ENCODE peak calls at places on chromosome 5, in seven cellular contexts. T is frontal cortex, R is kidney glomerular epithelial cell, G is AG08395, K is NCI-H1092, C is hypothalamus, H is NB4. P is an unnamed sample.

GRCh38 chr5:41435276-41435675 is 75.1 kb downstream of the PLCXD3 start:
- DNase-seq in T (no peak), R (no peak), G (no peak), K (no peak), C (no peak), H (no peak), P (no peak)

GRCh38 chr5:19018822-19019221 is 969.2 kb downstream of the CDH18 start:
- DNase-seq in T (no peak), R (no peak), G (no peak), K (no peak), C (no peak), H (no peak), P (no peak)

GRCh38 chr5:57539281-57539701 is 56.7 kb upstream of the ACTBL2 start:
- DNase-seq in T (no peak), R (no peak), G (peak; percentile 44), K (no peak), C (no peak), H (no peak), P (no peak)

GRCh38 chr5:78793907-78794687 is 145.5 kb upstream of the LHFPL2 start:
- DNase-seq in T (no peak), R (no peak), G (no peak), K (no peak), C (no peak), H (no peak), P (no peak)

GRCh38 chr5:172939561-172939960 is 19.7 kb upstream of the RPL26L1 start:
- DNase-seq in T (no peak), R (no peak), G (no peak), K (peak; percentile 58), C (no peak), H (no peak), P (no peak)

GRCh38 chr5:100902406-100903035 is 561 bp downstream of the ST8SIA4 start:
- DNase-seq in T (no peak), R (peak; percentile 38), G (no peak), K (no peak), C (no peak), H (peak; percentile 71), P (peak; percentile 16)

GRCh38 chr5:71905804-71906711 is 187.0 kb downstream of the CARTPT start:
- DNase-seq in T (no peak), R (no peak), G (no peak), K (no peak), C (no peak), H (no peak), P (no peak)

GRCh38 chr5:68447121-68447520 is 231.6 kb downstream of the PIK3R1 start:
- DNase-seq in T (no peak), R (no peak), G (no peak), K (no peak), C (no peak), H (no peak), P (no peak)

GRCh38 chr5:468401-468800 is 25.4 kb downstream of the EXOC3 start:
- DNase-seq in T (no peak), R (no peak), G (no peak), K (no peak), C (no peak), H (no peak), P (no peak)

GRCh38 chr5:74394924-74395880 is 245.3 kb downstream of the ENC1 start:
- DNase-seq in T (no peak), R (peak; percentile 28), G (no peak), K (no peak), C (no peak), H (peak; percentile 16), P (no peak)

GRCh38 chr5:150419630-150420270 is 7.0 kb upstream of the CD74 start:
- DNase-seq in T (no peak), R (no peak), G (no peak), K (no peak), C (no peak), H (no peak), P (no peak)

GRCh38 chr5:80406980-80407734 is 707 bp upstream of the ZFYVE16 start:
- DNase-seq in T (no peak), R (no peak), G (no peak), K (no peak), C (no peak), H (peak; percentile 78), P (no peak)

GRCh38 chr5:129358069-129358468 is 102.0 kb upstream of the ADAMTS19 start:
- DNase-seq in T (no peak), R (no peak), G (no peak), K (no peak), C (no peak), H (no peak), P (no peak)

GRCh38 chr5:41682641-41683040 is 172.2 kb upstream of the PLCXD3 start:
- DNase-seq in T (no peak), R (no peak), G (no peak), K (no peak), C (no peak), H (no peak), P (no peak)

GRCh38 chr5:94228791-94229190 is 389.6 kb downstream of the KIAA0825 start:
- DNase-seq in T (no peak), R (no peak), G (no peak), K (no peak), C (no peak), H (no peak), P (no peak)

GRCh38 chr5:89534331-89534730 is 651.3 kb upstream of the MEF2C start:
- DNase-seq in T (no peak), R (peak; percentile 39), G (peak; percentile 44), K (no peak), C (no peak), H (no peak), P (no peak)

GRCh38 chr5:68217476-68217984 is 2.0 kb downstream of the PIK3R1 start:
- DNase-seq in T (no peak), R (no peak), G (no peak), K (no peak), C (no peak), H (peak; percentile 21), P (no peak)

GRCh38 chr5:146466521-146467349 is 19.6 kb downstream of the TCERG1 start:
- DNase-seq in T (no peak), R (peak; percentile 3), G (peak; percentile 35), K (no peak), C (no peak), H (peak; percentile 12), P (no peak)

GRCh38 chr5:10572451-10572850 is 8.6 kb downstream of the ANKRD33B start:
- DNase-seq in T (no peak), R (no peak), G (no peak), K (no peak), C (no peak), H (no peak), P (no peak)

GRCh38 chr5:11918463-11919045 is 14.3 kb upstream of the CTNND2 start:
- DNase-seq in T (no peak), R (no peak), G (no peak), K (no peak), C (no peak), H (no peak), P (no peak)